ENCODE peak calls at places on chromosomes 2 and 18, in six cellular contexts. W is right lobe of liver, A is heart right ventricle, Q is GM13976, V is HFFc6, N is spleen. C is an unnamed sample.

GRCh38 chr2:19733951-19734425 is 167.8 kb downstream of the TTC32 start:
- DNase-seq in V (peak), N (no peak), Q (no peak), A (no peak), W (no peak), C (no peak)

GRCh38 chr2:86566828-86567205 is 3.6 kb upstream of the CHMP3 start:
- DNase-seq in N (no peak), W (no peak), Q (no peak), V (no peak), A (no peak), C (no peak)

GRCh38 chr2:241842620-241843211 is 16.0 kb downstream of the PDCD1 start:
- DNase-seq in W (peak), N (peak), A (peak), Q (peak), V (no peak), C (peak)

GRCh38 chr2:231344851-231345250 is 50.7 kb upstream of the B3GNT7 start:
- DNase-seq in Q (no peak), V (no peak), N (no peak), W (no peak), A (no peak), C (no peak)

GRCh38 chr2:8135051-8135675 is 546.7 kb upstream of the ID2 start:
- DNase-seq in W (no peak), Q (no peak), V (no peak), A (peak), N (no peak), C (peak)

GRCh38 chr18:34866739-34867138 is 156.6 kb downstream of the DTNA start:
- DNase-seq in N (no peak), V (no peak), W (no peak), A (no peak), Q (no peak), C (no peak)

GRCh38 chr2:129801575-129801974 is 177.9 kb upstream of the RAB6C start:
- DNase-seq in A (no peak), Q (no peak), N (no peak), V (peak), W (no peak), C (no peak)

GRCh38 chr2:226759768-226760167 is 39.9 kb downstream of the IRS1 start:
- DNase-seq in V (no peak), Q (no peak), N (no peak), W (no peak), A (peak), C (no peak)

GRCh38 chr2:229261599-229261998 is 9.5 kb downstream of the PID1 start:
- DNase-seq in A (no peak), N (no peak), V (no peak), Q (no peak), W (no peak), C (no peak)

GRCh38 chr2:25298776-25299431 is 42.8 kb downstream of the DNMT3A start:
- DNase-seq in A (no peak), V (no peak), Q (no peak), W (no peak), N (no peak), C (no peak)

GRCh38 chr2:173964565-173965371 is 405 bp downstream of the SP3 start:
- DNase-seq in A (peak), N (peak), W (peak), Q (peak), V (peak), C (peak)

GRCh38 chr2:233481368-233482142 is 85.0 kb downstream of the USP40 start:
- DNase-seq in V (no peak), Q (peak), W (no peak), N (peak), A (no peak), C (no peak)

GRCh38 chr2:8646731-8647461 is 35.0 kb upstream of the ID2 start:
- DNase-seq in W (no peak), V (no peak), N (peak), A (no peak), Q (no peak), C (no peak)

GRCh38 chr18:49723648-49724180 is 89.6 kb downstream of the ACAA2 start:
- DNase-seq in V (peak), Q (peak), A (no peak), N (no peak), W (no peak), C (no peak)

GRCh38 chr2:224849264-224849663 is 133.1 kb upstream of the CCDC195 start:
- DNase-seq in W (no peak), Q (no peak), N (no peak), A (no peak), V (no peak), C (no peak)

GRCh38 chr2:60071427-60071826 is 482.0 kb downstream of the BCL11A start:
- DNase-seq in Q (no peak), A (no peak), V (no peak), W (no peak), N (no peak), C (no peak)

GRCh38 chr2:1744446-1745170 is at the start of gene PXDN:
- DNase-seq in A (peak), W (no peak), V (peak), N (peak), Q (no peak), C (peak)

GRCh38 chr2:179129574-179130238 is 79.8 kb upstream of the CCDC141 start:
- DNase-seq in A (no peak), W (no peak), N (no peak), Q (peak), V (peak), C (no peak)

GRCh38 chr2:205806126-205806905 is 124.0 kb downstream of the NRP2 start:
- DNase-seq in V (no peak), A (no peak), N (peak), Q (no peak), W (peak), C (no peak)

GRCh38 chr2:203648273-203648672 is 58.2 kb upstream of the CD28 start:
- DNase-seq in W (no peak), A (no peak), Q (no peak), N (no peak), V (no peak), C (no peak)

GRCh38 chr2:233482616-233483015 is 84.0 kb downstream of the USP40 start:
- DNase-seq in A (no peak), W (no peak), V (no peak), N (no peak), Q (peak), C (no peak)

GRCh38 chr2:189165656-189166380 is 13.7 kb downstream of the COL5A2 start:
- DNase-seq in A (no peak), N (no peak), Q (no peak), W (no peak), V (peak), C (no peak)

GRCh38 chr2:172465417-172466334 is 38.3 kb downstream of the ITGA6 start:
- DNase-seq in N (peak), Q (peak), W (peak), V (peak), A (peak), C (peak)

GRCh38 chr2:38376346-38376682 is 759 bp downstream of the ATL2 start:
- DNase-seq in A (no peak), V (peak), Q (no peak), N (no peak), W (no peak), C (no peak)

GRCh38 chr2:1162768-1163584 is 212.3 kb downstream of the SNTG2 start:
- DNase-seq in W (no peak), A (no peak), Q (no peak), N (no peak), V (no peak), C (peak)

GRCh38 chr2:85802337-85803103 is 48.7 kb downstream of the ATOH8 start:
- DNase-seq in N (no peak), Q (no peak), V (no peak), W (no peak), A (no peak), C (no peak)

GRCh38 chr2:136000502-136000901 is 15.1 kb upstream of the DARS1 start:
- DNase-seq in A (no peak), N (no peak), V (no peak), Q (no peak), W (no peak), C (no peak)

GRCh38 chr2:132703396-132703795 is 33.4 kb upstream of the LYPD1 start:
- DNase-seq in A (no peak), Q (no peak), W (no peak), V (no peak), N (no peak), C (no peak)

GRCh38 chr18:8752329-8752728 is 47.0 kb downstream of the MTCL1 start:
- DNase-seq in N (no peak), A (no peak), V (peak), Q (no peak), W (no peak), C (no peak)

GRCh38 chr2:88671786-88672427 is 19.6 kb upstream of the RPIA start:
- DNase-seq in Q (peak), A (no peak), W (no peak), V (peak), N (no peak), C (no peak)

GRCh38 chr2:135994281-135994680 is 8.9 kb upstream of the DARS1 start:
- DNase-seq in V (no peak), A (no peak), N (no peak), Q (no peak), W (no peak), C (no peak)

GRCh38 chr2:10073706-10074105 is 6.5 kb downstream of the CYS1 start:
- DNase-seq in N (peak), Q (peak), A (no peak), V (no peak), W (no peak), C (no peak)

GRCh38 chr2:120508581-120509041 is 162.7 kb downstream of the INHBB start:
- DNase-seq in Q (no peak), N (peak), W (no peak), A (no peak), V (no peak), C (no peak)

GRCh38 chr18:46624127-46624526 is 32.9 kb downstream of the LOXHD1 start:
- DNase-seq in N (no peak), V (no peak), Q (no peak), W (no peak), A (no peak), C (no peak)

GRCh38 chr2:195531754-195532153 is 125.3 kb upstream of the SLC39A10 start:
- DNase-seq in V (no peak), W (no peak), N (no peak), A (no peak), Q (no peak), C (no peak)

GRCh38 chr18:80171190-80171872 is 62.3 kb downstream of the ADNP2 start:
- DNase-seq in W (peak), V (peak), N (no peak), Q (peak), A (peak), C (no peak)

GRCh38 chr2:234690569-234691225 is 193.8 kb upstream of the ARL4C start:
- DNase-seq in Q (no peak), N (no peak), V (no peak), A (no peak), W (no peak), C (no peak)

GRCh38 chr2:24404582-24404981 is 44.2 kb upstream of the ITSN2 start:
- DNase-seq in N (no peak), Q (no peak), A (no peak), V (peak), W (no peak), C (no peak)

GRCh38 chr2:106839849-106840595 is 45.9 kb downstream of the ST6GAL2 start:
- DNase-seq in W (no peak), N (no peak), A (no peak), V (no peak), Q (no peak), C (no peak)
- TF ChIP-seq CTCF in W (no peak), N (no peak), A (no peak), V (peak), Q (no peak), C (no peak)

DNA sequence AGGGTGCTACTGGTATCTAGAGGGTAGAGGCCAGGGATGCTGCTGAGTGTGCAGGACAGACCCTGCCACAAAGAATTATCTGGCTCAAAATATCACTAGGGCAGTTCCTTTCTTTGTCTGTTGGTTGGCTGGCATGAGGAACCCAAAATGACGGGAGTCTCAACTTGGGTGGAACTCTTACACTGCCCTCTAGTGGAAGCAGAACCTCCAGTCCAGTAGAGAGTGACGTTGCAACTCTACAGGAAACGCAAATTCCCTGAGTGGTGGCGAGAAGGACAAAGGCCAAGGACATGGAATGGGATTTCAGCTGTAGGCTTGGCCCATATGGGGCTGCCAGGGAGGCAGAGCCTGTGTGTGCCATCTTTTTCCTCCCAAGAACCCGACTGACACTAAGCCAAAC is 47.1 kb downstream of the COPS8 start:
- DNase-seq in A (no peak), V (no peak), W (no peak), Q (peak), N (no peak), C (no peak)
- TF ChIP-seq CTCF in A (no peak), V (peak), W (peak), Q (peak), N (no peak), C (no peak)

GRCh38 chr18:27428120-27428519 is 243.0 kb upstream of the CHST9 start:
- DNase-seq in V (no peak), N (no peak), Q (no peak), A (no peak), W (no peak), C (no peak)
- TF ChIP-seq CTCF in V (no peak), N (no peak), Q (no peak), A (no peak), W (no peak), C (no peak)

GRCh38 chr2:20834331-20834730 is 11.4 kb upstream of the LDAH start:
- DNase-seq in Q (no peak), A (no peak), W (no peak), N (no peak), V (no peak), C (no peak)

GRCh38 chr2:20823917-20824316 is 1.0 kb upstream of the LDAH start:
- DNase-seq in Q (no peak), V (peak), A (no peak), W (no peak), N (no peak), C (no peak)

GRCh38 chr2:20829861-20830260 is 7.0 kb upstream of the LDAH start:
- DNase-seq in W (no peak), V (no peak), Q (no peak), A (no peak), N (no peak), C (no peak)
- TF ChIP-seq CTCF in W (no peak), V (no peak), Q (no peak), A (no peak), N (no peak), C (no peak)

DNA sequence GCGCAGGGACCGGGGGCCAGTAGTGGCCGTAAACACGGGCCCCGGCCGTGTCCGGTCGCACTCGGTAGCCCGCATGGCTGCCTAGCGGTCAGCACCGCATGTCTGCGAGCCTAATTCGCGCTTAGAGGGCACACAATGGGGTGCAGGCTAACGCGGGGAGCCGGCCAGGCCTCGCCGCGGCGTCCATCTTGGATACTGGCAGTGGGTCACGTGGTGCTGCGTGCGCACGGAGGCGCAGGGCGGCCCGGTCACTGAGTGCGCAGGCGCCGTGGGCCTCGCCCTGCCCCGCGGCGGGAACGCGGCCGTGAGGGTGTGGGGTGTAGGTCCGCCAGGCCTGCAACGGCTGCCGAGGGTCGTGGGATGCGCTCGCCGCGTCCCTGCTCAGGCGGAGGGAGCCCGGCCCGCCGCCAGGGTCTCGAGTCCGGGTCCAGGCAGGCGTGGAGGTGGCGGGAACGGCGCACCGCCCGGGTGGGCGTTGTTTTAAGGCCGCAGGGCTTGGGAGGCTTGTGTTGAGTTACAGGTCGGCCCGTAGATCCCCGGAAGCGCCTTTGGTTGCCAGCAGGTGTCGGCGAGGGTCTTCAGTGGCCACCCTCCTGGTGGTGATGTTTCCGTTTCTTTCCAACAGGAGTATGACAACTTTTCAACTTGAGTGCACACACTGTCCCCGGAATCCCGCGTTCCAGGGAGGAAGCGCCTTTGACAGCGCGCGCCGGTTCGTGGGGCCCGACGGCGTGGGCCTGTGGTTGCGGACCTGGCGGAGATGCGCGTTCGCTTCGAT is 819 bp upstream of the HDAC4 start:
- DNase-seq in N (peak), Q (peak), A (peak), W (peak), V (peak), C (peak)
- TF ChIP-seq CTCF in N (no peak), Q (no peak), A (no peak), W (no peak), V (no peak), C (peak)

C was measured in heart left ventricle.